ENCODE peak calls at places on chromosomes 16 and 17, in ten cellular contexts. L, M, X, Z, I, H, T, A, R and F are unnamed samples.

GRCh38 chr16:46428108-46429061 is 192.8 kb downstream of the SHCBP1 start:
- DNase-seq in Z (no peak), T (peak; percentile 1), H (no peak), R (no peak), A (peak; percentile 39), I (no peak), L (no peak), X (no peak), M (no peak), F (no peak)

GRCh38 chr16:85980686-85981085 is 81.7 kb downstream of the IRF8 start:
- DNase-seq in L (no peak), T (no peak), A (no peak), H (no peak), Z (no peak), M (no peak), I (no peak), X (no peak), R (no peak), F (no peak)

GRCh38 chr16:3824121-3824795 is 56.3 kb downstream of the CREBBP start:
- DNase-seq in M (no peak), R (no peak), X (no peak), I (no peak), A (no peak), T (no peak), Z (no peak), L (no peak), H (no peak), F (no peak)

GRCh38 chr16:71777329-71777728 is 31.3 kb downstream of the AP1G1 start:
- DNase-seq in T (no peak), M (no peak), H (no peak), X (no peak), A (no peak), R (no peak), Z (no peak), I (no peak), L (no peak), F (no peak)

GRCh38 chr17:78882546-78883089 is 20.4 kb downstream of the CEP295NL start:
- DNase-seq in T (peak; percentile 24), I (no peak), X (no peak), R (no peak), A (peak; percentile 77), M (no peak), H (no peak), L (no peak), Z (no peak), F (no peak)

GRCh38 chr16:30186782-30187555 is 3.6 kb downstream of the CORO1A start:
- DNase-seq in R (no peak), Z (peak; percentile 40), H (no peak), L (no peak), T (peak; percentile 58), X (peak; percentile 15), I (no peak), M (peak; percentile 51), A (peak; percentile 82), F (no peak)

GRCh38 chr16:67229906-67230808 is 3.2 kb downstream of the TMEM208 start:
- DNase-seq in R (no peak), T (peak; percentile 2), X (no peak), H (no peak), L (no peak), Z (no peak), M (no peak), A (no peak), I (no peak), F (no peak)

GRCh38 chr17:75832652-75833400 is 11.4 kb downstream of the UNC13D start:
- DNase-seq in A (no peak), L (no peak), T (no peak), R (no peak), H (no peak), M (no peak), I (no peak), X (no peak), Z (no peak), F (no peak)

GRCh38 chr17:7523033-7523432 is 25.8 kb upstream of the TNFSF12 start:
- DNase-seq in R (no peak), H (no peak), I (no peak), Z (no peak), A (no peak), L (no peak), M (peak; percentile 9), X (no peak), T (peak; percentile 34), F (no peak)

GRCh38 chr16:80347900-80348299 is 192.9 kb upstream of the DYNLRB2 start:
- DNase-seq in H (no peak), M (no peak), R (peak; percentile 23), A (peak; percentile 61), Z (peak; percentile 72), X (peak; percentile 32), T (no peak), L (no peak), I (peak; percentile 11), F (no peak)

GRCh38 chr17:61756561-61756960 is 106.8 kb downstream of the BRIP1 start:
- DNase-seq in Z (no peak), M (no peak), X (no peak), A (no peak), I (no peak), R (no peak), L (no peak), T (no peak), H (no peak), F (no peak)

GRCh38 chr17:81429813-81430510 is 34.7 kb downstream of the BAHCC1 start:
- DNase-seq in R (peak; percentile 13), M (peak; percentile 54), Z (peak; percentile 45), I (no peak), X (peak; percentile 31), H (no peak), T (peak; percentile 68), L (no peak), A (no peak), F (no peak)

GRCh38 chr17:3639981-3640596 is 3.5 kb downstream of the CTNS start:
- DNase-seq in M (no peak), H (no peak), T (no peak), R (no peak), X (no peak), L (no peak), A (no peak), Z (no peak), I (no peak), F (no peak)

GRCh38 chr17:9895923-9896322 is 9.1 kb downstream of the RCVRN start:
- DNase-seq in L (no peak), R (no peak), Z (no peak), M (no peak), I (no peak), H (no peak), A (no peak), X (no peak), T (no peak), F (no peak)

GRCh38 chr17:8736796-8737195 is 7.8 kb downstream of the CCDC42 start:
- DNase-seq in A (no peak), R (no peak), Z (no peak), H (no peak), I (no peak), X (no peak), T (no peak), M (no peak), L (no peak), F (no peak)

GRCh38 chr16:4306439-4307214 is 9.2 kb upstream of the GLIS2 start:
- DNase-seq in X (no peak), L (no peak), H (no peak), T (no peak), Z (no peak), M (no peak), A (no peak), R (no peak), I (no peak), F (no peak)

GRCh38 chr17:39069114-39069756 is 82.2 kb downstream of the PLXDC1 start:
- DNase-seq in Z (no peak), T (peak; percentile 25), L (no peak), X (no peak), M (no peak), I (no peak), H (no peak), R (peak; percentile 34), A (no peak), F (no peak)

GRCh38 chr17:72404872-72405271 is 284.1 kb downstream of the SOX9 start:
- DNase-seq in I (no peak), X (no peak), L (no peak), Z (no peak), A (no peak), M (no peak), R (no peak), T (no peak), H (no peak), F (no peak)